ENCODE peak calls at places on chromosome 20, in four cellular contexts. U is progenitor cell of endocrine pancreas, W is cardiac muscle cell, J is upper lobe of right lung. Z is an unnamed sample.

GRCh38 chr20:50146732-50147662 is 6.5 kb downstream of the PEDS1 start:
- DNase-seq in U (no peak), W (no peak), J (peak; percentile 80), Z (no peak)

GRCh38 chr20:17969276-17969883 is 562 bp downstream of the MGME1 start:
- DNase-seq in U (no peak), W (peak; percentile 50), J (no peak), Z (no peak)

GRCh38 chr20:6651016-6651415 is 116.5 kb upstream of the BMP2 start:
- DNase-seq in W (peak; percentile 58), J (no peak), U (no peak), Z (no peak)

GRCh38 chr20:51540585-51540984 is 1.9 kb downstream of the NFATC2 start:
- DNase-seq in U (no peak), W (no peak), J (no peak), Z (no peak)

GRCh38 chr20:63394069-63394468 is 32.9 kb upstream of the CHRNA4 start:
- DNase-seq in J (no peak), W (peak; percentile 18), U (no peak), Z (no peak)

GRCh38 chr20:37263686-37264085 is 2.1 kb upstream of the GHRH start:
- DNase-seq in W (no peak), J (no peak), U (no peak), Z (no peak)

GRCh38 chr20:13430346-13431002 is 208.3 kb downstream of the TASP1 start:
- DNase-seq in U (no peak), J (no peak), W (no peak), Z (no peak)

GRCh38 chr20:20780127-20780822 is 67.8 kb upstream of the RALGAPA2 start:
- DNase-seq in U (no peak), W (peak; percentile 17), J (peak; percentile 94), Z (no peak)

GRCh38 chr20:59645316-59645715 is 41.0 kb downstream of the PHACTR3 start:
- DNase-seq in J (no peak), W (no peak), U (no peak), Z (no peak)

GRCh38 chr20:10322073-10323012 is 103.7 kb downstream of the SNAP25 start:
- DNase-seq in U (no peak), J (no peak), W (peak; percentile 35), Z (no peak)

GRCh38 chr20:12093062-12093796 is 175.5 kb downstream of the BTBD3 start:
- DNase-seq in U (no peak), W (no peak), J (no peak), Z (no peak)

GRCh38 chr20:19631410-19631809 is 126.6 kb upstream of the RIN2 start:
- DNase-seq in J (no peak), U (no peak), W (no peak), Z (no peak)

GRCh38 chr20:25076731-25077609 is 5.0 kb downstream of the VSX1 start:
- DNase-seq in U (peak; percentile 7), W (peak; percentile 52), J (no peak), Z (no peak)

GRCh38 chr20:11207749-11208502 is 534.1 kb upstream of the JAG1 start:
- DNase-seq in W (peak; percentile 49), U (no peak), J (no peak), Z (no peak)

GRCh38 chr20:63044605-63045004 is 37.8 kb upstream of the BHLHE23 start:
- DNase-seq in U (no peak), W (no peak), J (no peak), Z (no peak)

GRCh38 chr20:50297498-50298348 is 107.1 kb downstream of the CEBPB start:
- DNase-seq in U (no peak), J (no peak), W (no peak), Z (no peak)

GRCh38 chr20:32034581-32035397 is 17.3 kb upstream of the HCK start:
- DNase-seq in U (no peak), J (no peak), W (no peak), Z (no peak)

GRCh38 chr20:25058051-25058796 is at the start of gene ACSS1:
- DNase-seq in U (no peak), J (peak; percentile 89), W (peak; percentile 61), Z (no peak)

GRCh38 chr20:32205502-32206382 is 1.8 kb downstream of the PLAGL2 start:
- DNase-seq in U (no peak), W (peak; percentile 35), J (no peak), Z (no peak)

GRCh38 chr20:23121766-23122095 is 35.6 kb upstream of the CD93 start:
- DNase-seq in W (no peak), U (no peak), J (peak; percentile 28), Z (no peak)

GRCh38 chr20:10239954-10240353 is 21.3 kb downstream of the SNAP25 start:
- DNase-seq in J (peak; percentile 75), U (no peak), W (peak; percentile 72), Z (no peak)

GRCh38 chr20:4455301-4455701 is 266.4 kb upstream of the PRND start:
- DNase-seq in U (no peak), J (no peak), W (no peak), Z (no peak)

GRCh38 chr20:58640446-58640845 is 10.6 kb upstream of the STX16 start:
- DNase-seq in W (peak; percentile 62), J (peak; percentile 17), U (no peak), Z (no peak)

DNA sequence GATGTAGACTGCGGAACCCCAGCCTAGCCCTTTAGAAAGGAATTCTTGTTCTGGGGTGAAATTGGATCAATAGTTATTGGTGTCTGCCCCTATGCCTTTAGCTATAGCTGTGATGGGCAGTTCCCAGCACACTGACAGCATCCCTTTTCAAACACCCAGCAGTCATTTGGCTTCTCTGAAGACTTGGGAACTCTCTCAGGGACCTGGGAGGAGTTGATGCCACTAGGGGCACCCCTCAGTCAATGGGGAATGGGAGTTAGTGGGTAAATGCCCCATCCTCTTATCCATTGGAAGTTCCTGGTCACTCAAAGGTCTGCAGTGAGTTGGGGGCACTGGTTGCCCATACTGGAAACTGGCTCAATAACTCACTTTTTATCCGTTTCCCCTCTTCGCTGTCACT is 31.6 kb upstream of the CSNK2A1 start:
- DNase-seq in J (no peak), U (no peak), W (no peak), Z (no peak)
- TF ChIP-seq CTCF in J (no peak), U (no peak), W (no peak), Z (no peak)

GRCh38 chr20:56994006-56994405 is 272.4 kb downstream of the BMP7 start:
- DNase-seq in W (no peak), J (no peak), U (no peak), Z (no peak)

GRCh38 chr20:56993020-56993419 is 273.4 kb downstream of the BMP7 start:
- DNase-seq in U (no peak), W (no peak), J (no peak), Z (no peak)

GRCh38 chr20:56995157-56995556 is 271.3 kb downstream of the BMP7 start:
- DNase-seq in J (no peak), W (no peak), U (no peak), Z (no peak)

GRCh38 chr20:56996533-56996932 is 269.9 kb downstream of the BMP7 start:
- DNase-seq in U (no peak), J (no peak), W (no peak), Z (no peak)

DNA sequence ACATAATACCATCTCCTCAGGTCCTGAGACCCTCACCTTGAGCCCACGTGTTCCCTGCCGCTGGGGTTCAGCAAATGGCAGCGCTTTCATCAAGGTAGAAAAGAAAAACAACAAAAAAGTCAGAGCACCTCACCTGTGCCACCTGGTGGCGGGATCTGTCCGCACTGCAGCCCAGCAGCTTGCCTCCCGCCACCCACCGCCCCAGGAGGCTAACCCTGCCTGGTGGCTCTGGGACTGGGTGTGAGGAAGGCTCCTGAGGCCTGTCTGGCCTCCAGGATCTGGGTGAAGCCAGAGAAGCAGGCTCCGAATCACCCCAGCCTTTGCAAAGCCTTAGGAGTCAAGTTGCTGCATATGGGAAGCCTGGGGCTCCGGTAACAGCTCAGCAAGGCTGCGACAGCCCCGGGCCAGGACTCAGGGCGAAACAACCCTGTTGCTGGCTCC is 270.8 kb downstream of the BMP7 start:
- DNase-seq in U (peak; percentile 41), W (peak; percentile 12), J (no peak), Z (peak; percentile 47)
- TF ChIP-seq CTCF in U (peak; percentile 86), W (peak; percentile 49), J (peak; percentile 38), Z (peak; percentile 73)

GRCh38 chr20:46308258-46309157 is at the start of gene CDH22:
- DNase-seq in W (peak; percentile 52), U (peak; percentile 47), J (no peak), Z (peak; percentile 57)
- TF ChIP-seq CTCF in W (peak; percentile 23), U (peak; percentile 63), J (peak; percentile 28), Z (peak; percentile 63)

GRCh38 chr20:38316341-38316740 is 12.4 kb downstream of the BPI start:
- DNase-seq in W (no peak), J (no peak), U (no peak), Z (no peak)

GRCh38 chr20:38317422-38317821 is 13.5 kb downstream of the BPI start:
- DNase-seq in U (no peak), W (no peak), J (no peak), Z (no peak)

GRCh38 chr20:38311100-38311499 is 7.1 kb downstream of the BPI start:
- DNase-seq in U (no peak), W (no peak), J (no peak), Z (no peak)

GRCh38 chr20:38313676-38314075 is 9.7 kb downstream of the BPI start:
- DNase-seq in W (no peak), J (no peak), U (no peak), Z (no peak)

GRCh38 chr20:38315290-38315966 is 11.5 kb downstream of the BPI start:
- DNase-seq in U (no peak), J (no peak), W (peak; percentile 52), Z (no peak)
- TF ChIP-seq CTCF in U (no peak), J (no peak), W (peak; percentile 28), Z (no peak)

DNA sequence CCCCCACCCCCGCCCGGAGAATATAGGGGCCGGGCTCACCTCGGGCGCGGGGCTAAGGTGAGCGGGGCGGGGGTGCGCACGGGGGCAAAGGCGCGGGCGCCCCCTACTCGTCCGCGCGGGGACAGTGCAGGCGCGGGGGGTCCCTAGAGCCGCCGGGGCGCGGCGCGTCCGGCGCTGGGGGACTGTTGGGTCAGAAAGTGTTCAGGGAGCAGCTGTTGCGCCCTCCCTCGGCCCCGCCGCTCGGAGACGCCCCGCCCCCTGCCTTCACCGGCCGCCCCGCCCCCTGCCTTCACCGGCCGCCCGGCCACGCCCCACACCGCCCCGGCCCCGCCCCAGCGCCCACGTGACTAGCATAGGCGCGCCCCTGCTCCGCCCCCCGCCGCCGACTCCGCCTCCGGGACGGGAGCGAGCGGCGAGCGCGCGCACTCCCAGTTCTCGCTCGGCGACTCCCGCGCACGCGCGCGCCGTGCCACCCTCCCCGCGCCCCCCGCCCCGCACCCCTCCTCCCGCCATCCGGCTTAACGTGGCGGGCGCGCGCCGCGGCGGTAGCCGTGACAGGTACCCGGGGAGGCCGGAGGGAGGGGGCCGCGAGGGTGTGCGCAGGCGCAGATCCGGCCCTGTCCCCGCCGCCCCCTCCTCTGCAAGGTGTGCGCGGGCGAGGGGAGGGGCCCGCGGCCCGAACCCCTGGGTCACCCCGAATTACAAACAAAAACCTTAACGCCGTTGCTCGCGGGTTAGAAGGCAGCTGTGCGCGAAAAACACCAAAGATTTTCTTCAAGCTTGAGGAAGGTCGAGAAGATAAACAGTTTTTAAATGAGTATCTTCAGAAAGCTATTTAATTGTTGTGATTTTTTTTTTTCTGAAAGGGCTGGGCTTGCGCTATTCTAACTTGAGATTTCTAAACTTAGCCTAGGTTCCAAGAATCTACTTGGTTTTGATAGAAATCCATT is 704 bp upstream of the ZNF217 start:
- DNase-seq in W (peak; percentile 97), U (peak; percentile 97), J (peak; percentile 97), Z (peak; percentile 97)
- TF ChIP-seq CTCF in W (peak; percentile 13), U (peak; percentile 63), J (peak; percentile 36), Z (peak; percentile 45)

GRCh38 chr20:47980336-47981177 is 195.3 kb upstream of the SULF2 start:
- DNase-seq in J (no peak), U (no peak), W (no peak), Z (no peak)
- TF ChIP-seq CTCF in J (no peak), U (no peak), W (no peak), Z (no peak)